ENCODE peak calls at places on chromosomes 13 and 19, in eight cellular contexts. D is left cardiac atrium; Z is fibroblast of villous mesenchyme; O is left ventricle myocardium superior; R is activated CD4-positive, CD25-positive, alpha-beta regulatory T cell treated with anti-CD3 and anti-CD28 coated beads, Interleukin-2, amount 50 U/mL, for 72 hours; Y is H54; X is omental fat pad; U is uterus. G is an unnamed sample.

GRCh38 chr13:43356566-43356965 is 333.2 kb downstream of the DNAJC15 start:
- DNase-seq in D (no peak), Z (no peak), O (no peak), R (no peak), Y (no peak), X (no peak), U (no peak), G (no peak)

GRCh38 chr13:60282708-60283107 is 114.3 kb upstream of the TDRD3 start:
- DNase-seq in D (no peak), Z (no peak), O (no peak), R (no peak), Y (no peak), X (no peak), U (no peak), G (no peak)

GRCh38 chr13:51834581-51835158 is 10.3 kb downstream of the TMEM272 start:
- DNase-seq in D (no peak), Z (no peak), O (no peak), R (no peak), Y (no peak), X (no peak), U (no peak), G (peak; percentile 26)

GRCh38 chr13:80214521-80214941 is 126.4 kb downstream of the SPRY2 start:
- DNase-seq in D (no peak), Z (peak; percentile 53), O (no peak), R (no peak), Y (no peak), X (no peak), U (no peak), G (peak; percentile 65)

GRCh38 chr13:40776232-40776631 is 5.2 kb upstream of the MRPS31 start:
- DNase-seq in D (no peak), Z (no peak), O (no peak), R (peak; percentile 49), Y (no peak), X (no peak), U (no peak), G (no peak)

GRCh38 chr19:2578391-2578826 is 102.5 kb downstream of the GADD45B start:
- DNase-seq in D (peak; percentile 54), Z (peak; percentile 67), O (no peak), R (no peak), Y (peak; percentile 89), X (no peak), U (no peak), G (peak; percentile 42)

GRCh38 chr19:43589680-43590079 is 6.3 kb downstream of the IRGQ start:
- DNase-seq in D (no peak), Z (no peak), O (no peak), R (no peak), Y (no peak), X (no peak), U (no peak), G (no peak)

GRCh38 chr13:76697277-76697676 is 188.9 kb downstream of the KCTD12 start:
- DNase-seq in D (no peak), Z (no peak), O (no peak), R (no peak), Y (no peak), X (no peak), U (no peak), G (no peak)

GRCh38 chr19:46428278-46429141 is at the start of gene PNMA8C:
- DNase-seq in D (peak; percentile 89), Z (no peak), O (peak; percentile 85), R (peak; percentile 60), Y (no peak), X (no peak), U (peak; percentile 66), G (peak; percentile 95)

GRCh38 chr19:2533686-2534085 is 57.8 kb downstream of the GADD45B start:
- DNase-seq in D (no peak), Z (peak; percentile 30), O (no peak), R (no peak), Y (no peak), X (no peak), U (no peak), G (no peak)

GRCh38 chr19:7862413-7862951 is 11.7 kb downstream of the PRR36 start:
- DNase-seq in D (peak; percentile 62), Z (peak; percentile 22), O (peak; percentile 67), R (peak; percentile 66), Y (no peak), X (no peak), U (no peak), G (peak; percentile 94)

GRCh38 chr19:13404236-13404635 is 102.0 kb downstream of the CACNA1A start:
- DNase-seq in D (no peak), Z (no peak), O (no peak), R (no peak), Y (no peak), X (no peak), U (no peak), G (no peak)

GRCh38 chr13:79194272-79194671 is 211.8 kb downstream of the RBM26 start:
- DNase-seq in D (no peak), Z (no peak), O (no peak), R (no peak), Y (no peak), X (no peak), U (no peak), G (no peak)

GRCh38 chr13:94620286-94620896 is 18.7 kb downstream of the GPR180 start:
- DNase-seq in D (no peak), Z (peak; percentile 44), O (no peak), R (no peak), Y (no peak), X (no peak), U (no peak), G (peak; percentile 67)

GRCh38 chr19:29774126-29774525 is 37.7 kb upstream of the CCNE1 start:
- DNase-seq in D (no peak), Z (no peak), O (no peak), R (no peak), Y (no peak), X (no peak), U (no peak), G (no peak)

GRCh38 chr13:69292789-69293425 is 814.7 kb upstream of the ATXN8OS start:
- DNase-seq in D (no peak), Z (no peak), O (no peak), R (no peak), Y (no peak), X (no peak), U (no peak), G (peak; percentile 27)

GRCh38 chr13:75603038-75603437 is 33.1 kb upstream of the LMO7 start:
- DNase-seq in D (no peak), Z (no peak), O (no peak), R (no peak), Y (no peak), X (no peak), U (no peak), G (no peak)

GRCh38 chr19:28700176-28700575 is 512.8 kb downstream of the UQCRFS1 start:
- DNase-seq in D (no peak), Z (no peak), O (no peak), R (no peak), Y (no peak), X (no peak), U (no peak), G (no peak)

GRCh38 chr19:5150902-5151741 is 182.2 kb downstream of the KDM4B start:
- DNase-seq in D (no peak), Z (no peak), O (no peak), R (no peak), Y (no peak), X (no peak), U (no peak), G (peak; percentile 33)

GRCh38 chr19:10335149-10336053 is 2.1 kb upstream of the RAVER1 start:
- DNase-seq in D (no peak), Z (no peak), O (peak; percentile 56), R (no peak), Y (no peak), X (no peak), U (no peak), G (no peak)

GRCh38 chr13:98761126-98761978 is 8.9 kb upstream of the SLC15A1 start:
- DNase-seq in D (no peak), Z (peak; percentile 85), O (no peak), R (no peak), Y (peak; percentile 41), X (no peak), U (no peak), G (no peak)

GRCh38 chr13:112708560-112709240 is 18.9 kb downstream of the ATP11A start:
- DNase-seq in D (no peak), Z (no peak), O (no peak), R (no peak), Y (no peak), X (no peak), U (no peak), G (no peak)

GRCh38 chr13:99005609-99006008 is 27.7 kb upstream of the DOCK9 start:
- DNase-seq in D (no peak), Z (peak; percentile 57), O (no peak), R (no peak), Y (no peak), X (no peak), U (no peak), G (no peak)

GRCh38 chr13:48533986-48534600 is 1.2 kb upstream of the RCBTB2 start:
- DNase-seq in D (no peak), Z (no peak), O (no peak), R (no peak), Y (no peak), X (no peak), U (no peak), G (no peak)

GRCh38 chr13:109146912-109147624 is 517.7 kb downstream of the MYO16 start:
- DNase-seq in D (no peak), Z (peak; percentile 83), O (no peak), R (no peak), Y (peak; percentile 61), X (no peak), U (no peak), G (no peak)

GRCh38 chr19:4080473-4080872 is 13.8 kb upstream of the ZBTB7A start:
- DNase-seq in D (no peak), Z (no peak), O (no peak), R (no peak), Y (no peak), X (no peak), U (no peak), G (no peak)

GRCh38 chr13:46339035-46339666 is 47.9 kb downstream of the RUBCNL start:
- DNase-seq in D (peak; percentile 39), Z (peak; percentile 25), O (peak; percentile 35), R (no peak), Y (no peak), X (no peak), U (no peak), G (no peak)

GRCh38 chr13:51643882-51644281 is 59.6 kb downstream of the WDFY2 start:
- DNase-seq in D (no peak), Z (peak; percentile 83), O (no peak), R (no peak), Y (peak; percentile 12), X (no peak), U (no peak), G (peak; percentile 78)

GRCh38 chr19:51660975-51661600 is 14.5 kb upstream of the SIGLEC14 start:
- DNase-seq in D (peak; percentile 78), Z (peak; percentile 79), O (peak; percentile 45), R (peak; percentile 58), Y (peak; percentile 45), X (peak; percentile 76), U (peak; percentile 60), G (peak; percentile 94)

GRCh38 chr13:56349866-56350265 is 790.9 kb upstream of the PRR20A start:
- DNase-seq in D (no peak), Z (no peak), O (no peak), R (no peak), Y (no peak), X (no peak), U (no peak), G (no peak)

GRCh38 chr13:28100149-28101121 is at the start of gene FLT3:
- DNase-seq in D (no peak), Z (peak; percentile 28), O (peak; percentile 48), R (peak; percentile 33), Y (no peak), X (no peak), U (no peak), G (peak; percentile 86)

GRCh38 chr19:11530432-11530831 is 1.5 kb upstream of the ECSIT start:
- DNase-seq in D (peak; percentile 84), Z (peak; percentile 78), O (peak; percentile 83), R (peak; percentile 38), Y (peak; percentile 71), X (no peak), U (peak; percentile 77), G (peak; percentile 89)

GRCh38 chr13:25300861-25301346 is 521 bp upstream of the NUP58 start:
- DNase-seq in D (peak; percentile 42), Z (no peak), O (peak; percentile 56), R (peak; percentile 54), Y (no peak), X (no peak), U (peak; percentile 36), G (peak; percentile 54)

GRCh38 chr13:80086304-80086721 is 254.6 kb downstream of the SPRY2 start:
- DNase-seq in D (no peak), Z (no peak), O (no peak), R (no peak), Y (no peak), X (no peak), U (no peak), G (no peak)